ENCODE peak calls at places on chromosomes 3 and 15, in eight cellular contexts. G is lower lobe of right lung, W is T follicular helper cell, S is RPMI8226, E is fibroblast of the conjunctiva, M is skeletal muscle cell, X is sciatic nerve, N is mesenteric fat pad. H is an unnamed sample.

GRCh38 chr3:103515116-103515515 is 1080.3 kb downstream of the ZPLD1 start:
- DNase-seq in S (no peak), X (no peak), E (no peak), G (no peak), W (no peak), M (no peak), N (no peak), H (no peak)

GRCh38 chr3:129182390-129183180 is 1.1 kb downstream of the CNBP start:
- DNase-seq in W (no peak), G (no peak), N (no peak), X (no peak), M (no peak), S (peak; percentile 54), E (no peak), H (peak; percentile 67)

GRCh38 chr15:74531144-74531811 is 9.7 kb upstream of the ARID3B start:
- DNase-seq in X (no peak), M (peak; percentile 92), W (no peak), S (no peak), E (no peak), G (no peak), N (no peak), H (no peak)

GRCh38 chr15:76996526-76997401 is 1.8 kb downstream of the PSTPIP1 start:
- DNase-seq in S (no peak), W (no peak), E (no peak), G (no peak), N (no peak), M (no peak), X (peak; percentile 64), H (no peak)

GRCh38 chr3:185069583-185070030 is 83.3 kb downstream of the C3orf70 start:
- DNase-seq in N (no peak), X (no peak), M (no peak), S (no peak), G (no peak), E (no peak), W (no peak), H (no peak)

GRCh38 chr15:64930019-64930652 is 18.4 kb downstream of the ANKDD1A start:
- DNase-seq in X (no peak), N (peak; percentile 62), W (no peak), M (no peak), G (no peak), S (peak; percentile 89), E (no peak), H (no peak)

GRCh38 chr15:77503764-77504163 is 83.1 kb downstream of the HMG20A start:
- DNase-seq in G (no peak), E (no peak), N (no peak), S (no peak), X (no peak), M (no peak), W (no peak), H (no peak)

GRCh38 chr15:99167201-99167600 is 62.3 kb downstream of the SYNM start:
- DNase-seq in M (no peak), X (no peak), E (no peak), S (no peak), N (no peak), W (no peak), G (no peak), H (no peak)

GRCh38 chr3:147521646-147522045 is 112.5 kb downstream of the ZIC1 start:
- DNase-seq in M (no peak), N (no peak), X (no peak), W (no peak), G (no peak), S (no peak), E (peak; percentile 3), H (no peak)

GRCh38 chr15:64732156-64732860 is 43.1 kb downstream of the RBPMS2 start:
- DNase-seq in G (no peak), W (no peak), M (no peak), N (no peak), X (no peak), S (no peak), E (no peak), H (no peak)

GRCh38 chr15:89197503-89197971 is 23.8 kb downstream of the RLBP1 start:
- DNase-seq in W (no peak), S (no peak), E (no peak), G (peak; percentile 73), M (no peak), N (no peak), X (peak; percentile 78), H (peak; percentile 71)

GRCh38 chr3:110307065-110307809 is 764.4 kb upstream of the NECTIN3 start:
- DNase-seq in G (no peak), X (no peak), S (no peak), W (no peak), E (peak; percentile 24), N (no peak), M (no peak), H (no peak)

GRCh38 chr3:46440531-46441294 is 24.0 kb downstream of the LTF start:
- DNase-seq in W (no peak), S (peak; percentile 35), N (no peak), X (no peak), E (no peak), G (no peak), M (no peak), H (peak; percentile 78)

GRCh38 chr3:6807967-6808588 is 52.8 kb upstream of the GRM7 start:
- DNase-seq in N (no peak), E (no peak), G (no peak), S (no peak), X (no peak), W (no peak), M (peak; percentile 45), H (no peak)

GRCh38 chr15:101256756-101257155 is 4.9 kb upstream of the CHSY1 start:
- DNase-seq in N (no peak), E (no peak), M (no peak), G (no peak), W (no peak), X (no peak), S (peak; percentile 25), H (peak; percentile 76)

GRCh38 chr3:54955941-54956340 is 28.1 kb upstream of the LRTM1 start:
- DNase-seq in M (no peak), X (no peak), G (no peak), S (no peak), W (no peak), E (no peak), N (no peak), H (no peak)

GRCh38 chr3:38574411-38575278 is 74.8 kb downstream of the SCN5A start:
- DNase-seq in E (no peak), M (no peak), W (no peak), X (peak; percentile 13), S (no peak), G (peak; percentile 10), N (peak; percentile 18), H (no peak)

GRCh38 chr3:194194051-194194756 is 58.3 kb downstream of the HES1 start:
- DNase-seq in N (no peak), E (no peak), G (no peak), X (no peak), M (no peak), S (no peak), W (no peak), H (peak; percentile 76)

GRCh38 chr15:40873625-40874561 is at the start of gene RHOV:
- DNase-seq in G (peak; percentile 80), E (no peak), N (no peak), W (peak; percentile 33), S (peak; percentile 62), X (peak; percentile 61), M (no peak), H (peak; percentile 79)

GRCh38 chr3:146682176-146682575 is 77.0 kb upstream of the PLSCR5 start:
- DNase-seq in E (no peak), N (no peak), S (peak; percentile 64), X (no peak), W (no peak), M (peak; percentile 4), G (no peak), H (no peak)

GRCh38 chr3:44974406-44974805 is 1.6 kb downstream of the ZDHHC3 start:
- DNase-seq in N (no peak), G (no peak), E (no peak), W (no peak), M (no peak), S (no peak), X (no peak), H (no peak)